ENCODE peak calls at places on chromosomes 4 and X, in nine cellular contexts. One of them, this sample, is unnamed.

GRCh38 chr4:114132830-114133229 is 153.4 kb upstream of the ARSJ start:
- DNase-seq in fibroblast of lung: no peak
- DNase-seq in Calu3: no peak
- DNase-seq in ovary: no peak
- DNase-seq in RWPE1: no peak
- DNase-seq in fibroblast of mammary gland: peak
- DNase-seq in CD4-positive, alpha-beta T cell: no peak
- DNase-seq in HCT116: no peak
- DNase-seq in fibroblast of pulmonary artery: peak
- DNase-seq in this sample: no peak

GRCh38 chr4:42806436-42806835 is 86.1 kb upstream of the GRXCR1 start:
- DNase-seq in fibroblast of lung: no peak
- DNase-seq in Calu3: no peak
- DNase-seq in ovary: no peak
- DNase-seq in RWPE1: no peak
- DNase-seq in fibroblast of mammary gland: no peak
- DNase-seq in CD4-positive, alpha-beta T cell: no peak
- DNase-seq in HCT116: no peak
- DNase-seq in fibroblast of pulmonary artery: no peak
- DNase-seq in this sample: no peak

GRCh38 chr4:114924311-114924710 is 189.1 kb downstream of the NDST4 start:
- DNase-seq in fibroblast of lung: no peak
- DNase-seq in Calu3: no peak
- DNase-seq in ovary: no peak
- DNase-seq in RWPE1: no peak
- DNase-seq in fibroblast of mammary gland: no peak
- DNase-seq in CD4-positive, alpha-beta T cell: no peak
- DNase-seq in HCT116: no peak
- DNase-seq in fibroblast of pulmonary artery: no peak
- DNase-seq in this sample: no peak

GRCh38 chr4:8278009-8278395 is 8.4 kb downstream of the HTRA3 start:
- DNase-seq in fibroblast of lung: peak
- DNase-seq in Calu3: no peak
- DNase-seq in ovary: no peak
- DNase-seq in RWPE1: no peak
- DNase-seq in fibroblast of mammary gland: peak
- DNase-seq in CD4-positive, alpha-beta T cell: no peak
- DNase-seq in HCT116: no peak
- DNase-seq in fibroblast of pulmonary artery: peak
- DNase-seq in this sample: no peak

GRCh38 chr4:135418353-135418752 is 1216.8 kb upstream of the PABPC4L start:
- DNase-seq in fibroblast of lung: peak
- DNase-seq in Calu3: no peak
- DNase-seq in ovary: no peak
- DNase-seq in RWPE1: peak
- DNase-seq in fibroblast of mammary gland: no peak
- DNase-seq in CD4-positive, alpha-beta T cell: no peak
- DNase-seq in HCT116: peak
- DNase-seq in fibroblast of pulmonary artery: peak
- DNase-seq in this sample: no peak

GRCh38 chr4:139557506-139558110 is 1.6 kb upstream of the SETD7 start:
- DNase-seq in fibroblast of lung: no peak
- DNase-seq in Calu3: no peak
- DNase-seq in ovary: peak
- DNase-seq in RWPE1: no peak
- DNase-seq in fibroblast of mammary gland: no peak
- DNase-seq in CD4-positive, alpha-beta T cell: no peak
- DNase-seq in HCT116: no peak
- DNase-seq in fibroblast of pulmonary artery: no peak
- DNase-seq in this sample: no peak

GRCh38 chr4:185535818-185536729 is 767 bp upstream of the PDLIM3 start:
- DNase-seq in fibroblast of lung: no peak
- DNase-seq in Calu3: no peak
- DNase-seq in ovary: peak
- DNase-seq in RWPE1: no peak
- DNase-seq in fibroblast of mammary gland: peak
- DNase-seq in CD4-positive, alpha-beta T cell: no peak
- DNase-seq in HCT116: no peak
- DNase-seq in fibroblast of pulmonary artery: peak
- DNase-seq in this sample: no peak

GRCh38 chr4:139951051-139951450 is 202.9 kb downstream of the MAML3 start:
- DNase-seq in fibroblast of lung: no peak
- DNase-seq in Calu3: no peak
- DNase-seq in ovary: no peak
- DNase-seq in RWPE1: no peak
- DNase-seq in fibroblast of mammary gland: peak
- DNase-seq in CD4-positive, alpha-beta T cell: no peak
- DNase-seq in HCT116: no peak
- DNase-seq in fibroblast of pulmonary artery: peak
- DNase-seq in this sample: no peak

GRCh38 chr4:111717916-111718315 is 427.3 kb upstream of the FAM241A start:
- DNase-seq in fibroblast of lung: no peak
- DNase-seq in Calu3: no peak
- DNase-seq in ovary: no peak
- DNase-seq in RWPE1: no peak
- DNase-seq in fibroblast of mammary gland: no peak
- DNase-seq in CD4-positive, alpha-beta T cell: no peak
- DNase-seq in HCT116: no peak
- DNase-seq in fibroblast of pulmonary artery: no peak
- DNase-seq in this sample: no peak

GRCh38 chr4:143375326-143376073 is 38.8 kb downstream of the GAB1 start:
- DNase-seq in fibroblast of lung: peak
- DNase-seq in Calu3: peak
- DNase-seq in ovary: no peak
- DNase-seq in RWPE1: no peak
- DNase-seq in fibroblast of mammary gland: peak
- DNase-seq in CD4-positive, alpha-beta T cell: no peak
- DNase-seq in HCT116: peak
- DNase-seq in fibroblast of pulmonary artery: peak
- DNase-seq in this sample: peak

GRCh38 chrX:107654778-107655761 is 26.8 kb downstream of the PRPS1 start:
- DNase-seq in fibroblast of lung: peak
- DNase-seq in Calu3: peak
- DNase-seq in ovary: peak
- DNase-seq in RWPE1: peak
- DNase-seq in fibroblast of mammary gland: peak
- DNase-seq in CD4-positive, alpha-beta T cell: peak
- DNase-seq in HCT116: peak
- DNase-seq in fibroblast of pulmonary artery: peak
- DNase-seq in this sample: peak

GRCh38 chr4:117400039-117400835 is 314.9 kb upstream of the TRAM1L1 start:
- DNase-seq in fibroblast of lung: peak
- DNase-seq in Calu3: no peak
- DNase-seq in ovary: no peak
- DNase-seq in RWPE1: peak
- DNase-seq in fibroblast of mammary gland: peak
- DNase-seq in CD4-positive, alpha-beta T cell: no peak
- DNase-seq in HCT116: peak
- DNase-seq in fibroblast of pulmonary artery: peak
- DNase-seq in this sample: no peak

GRCh38 chrX:153519569-153520285 is 2.3 kb downstream of the ATP2B3 start:
- DNase-seq in fibroblast of lung: peak
- DNase-seq in Calu3: no peak
- DNase-seq in ovary: no peak
- DNase-seq in RWPE1: peak
- DNase-seq in fibroblast of mammary gland: peak
- DNase-seq in CD4-positive, alpha-beta T cell: no peak
- DNase-seq in HCT116: no peak
- DNase-seq in fibroblast of pulmonary artery: peak
- DNase-seq in this sample: no peak

GRCh38 chr4:42302348-42302747 is 94.9 kb upstream of the SHISA3 start:
- DNase-seq in fibroblast of lung: peak
- DNase-seq in Calu3: peak
- DNase-seq in ovary: no peak
- DNase-seq in RWPE1: peak
- DNase-seq in fibroblast of mammary gland: peak
- DNase-seq in CD4-positive, alpha-beta T cell: no peak
- DNase-seq in HCT116: peak
- DNase-seq in fibroblast of pulmonary artery: peak
- DNase-seq in this sample: peak

GRCh38 chr4:143286733-143287570 is 49.7 kb upstream of the GAB1 start:
- DNase-seq in fibroblast of lung: peak
- DNase-seq in Calu3: no peak
- DNase-seq in ovary: no peak
- DNase-seq in RWPE1: peak
- DNase-seq in fibroblast of mammary gland: peak
- DNase-seq in CD4-positive, alpha-beta T cell: no peak
- DNase-seq in HCT116: no peak
- DNase-seq in fibroblast of pulmonary artery: peak
- DNase-seq in this sample: no peak

GRCh38 chr4:187090401-187090800 is 366.7 kb upstream of the FAT1 start:
- DNase-seq in fibroblast of lung: no peak
- DNase-seq in Calu3: no peak
- DNase-seq in ovary: no peak
- DNase-seq in RWPE1: no peak
- DNase-seq in fibroblast of mammary gland: no peak
- DNase-seq in CD4-positive, alpha-beta T cell: no peak
- DNase-seq in HCT116: no peak
- DNase-seq in fibroblast of pulmonary artery: no peak
- DNase-seq in this sample: no peak

DNA sequence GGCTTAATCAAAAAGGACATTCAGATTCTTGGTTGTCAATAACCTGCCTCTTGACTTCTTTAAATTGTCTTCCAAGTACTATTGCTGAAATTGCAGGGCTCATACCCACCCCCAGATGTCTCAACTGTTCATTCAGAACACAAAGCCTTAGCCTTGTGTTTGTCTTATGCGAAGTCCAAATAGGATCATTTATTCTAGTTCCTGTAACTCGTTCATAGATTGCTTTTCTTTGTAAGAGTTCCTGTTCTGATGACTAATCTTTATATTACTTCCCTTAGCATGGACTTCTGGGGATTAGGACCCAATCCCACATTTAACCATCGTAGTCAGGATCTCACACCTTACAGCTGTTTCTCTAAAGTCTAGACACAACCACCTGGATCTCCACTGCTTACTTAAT is 226.0 kb downstream of the VEGFC start:
- DNase-seq in fibroblast of lung: no peak
- DNase-seq in Calu3: no peak
- DNase-seq in ovary: no peak
- DNase-seq in RWPE1: no peak
- DNase-seq in fibroblast of mammary gland: no peak
- DNase-seq in CD4-positive, alpha-beta T cell: no peak
- DNase-seq in HCT116: no peak
- DNase-seq in fibroblast of pulmonary artery: peak
- DNase-seq in this sample: no peak
- TF ChIP-seq CTCF in fibroblast of lung: no peak
- TF ChIP-seq CTCF in Calu3: no peak
- TF ChIP-seq CTCF in ovary: no peak
- TF ChIP-seq CTCF in RWPE1: no peak
- TF ChIP-seq CTCF in fibroblast of mammary gland: no peak
- TF ChIP-seq CTCF in CD4-positive, alpha-beta T cell: no peak
- TF ChIP-seq CTCF in HCT116: no peak
- TF ChIP-seq CTCF in fibroblast of pulmonary artery: no peak
- TF ChIP-seq CTCF in this sample: no peak

GRCh38 chr4:77376788-77377460 is 219.9 kb downstream of the CCNG2 start:
- DNase-seq in fibroblast of lung: no peak
- DNase-seq in Calu3: no peak
- DNase-seq in ovary: no peak
- DNase-seq in RWPE1: no peak
- DNase-seq in fibroblast of mammary gland: no peak
- DNase-seq in CD4-positive, alpha-beta T cell: no peak
- DNase-seq in HCT116: no peak
- DNase-seq in fibroblast of pulmonary artery: no peak
- DNase-seq in this sample: no peak
- TF ChIP-seq CTCF in fibroblast of lung: no peak
- TF ChIP-seq CTCF in Calu3: no peak
- TF ChIP-seq CTCF in ovary: no peak
- TF ChIP-seq CTCF in RWPE1: no peak
- TF ChIP-seq CTCF in fibroblast of mammary gland: no peak
- TF ChIP-seq CTCF in CD4-positive, alpha-beta T cell: no peak
- TF ChIP-seq CTCF in HCT116: no peak
- TF ChIP-seq CTCF in fibroblast of pulmonary artery: no peak
- TF ChIP-seq CTCF in this sample: no peak

GRCh38 chrX:139203681-139204575 is 326.6 kb upstream of the F9 start:
- DNase-seq in fibroblast of lung: no peak
- DNase-seq in Calu3: no peak
- DNase-seq in ovary: peak
- DNase-seq in RWPE1: no peak
- DNase-seq in fibroblast of mammary gland: peak
- DNase-seq in CD4-positive, alpha-beta T cell: no peak
- DNase-seq in HCT116: no peak
- DNase-seq in fibroblast of pulmonary artery: no peak
- DNase-seq in this sample: peak
- TF ChIP-seq CTCF in fibroblast of lung: no peak
- TF ChIP-seq CTCF in Calu3: no peak
- TF ChIP-seq CTCF in ovary: no peak
- TF ChIP-seq CTCF in RWPE1: no peak
- TF ChIP-seq CTCF in fibroblast of mammary gland: no peak
- TF ChIP-seq CTCF in CD4-positive, alpha-beta T cell: no peak
- TF ChIP-seq CTCF in HCT116: no peak
- TF ChIP-seq CTCF in fibroblast of pulmonary artery: no peak
- TF ChIP-seq CTCF in this sample: no peak

GRCh38 chr4:119692001-119692400 is 63.4 kb upstream of the PDE5A start:
- DNase-seq in fibroblast of lung: peak
- DNase-seq in Calu3: no peak
- DNase-seq in ovary: no peak
- DNase-seq in RWPE1: no peak
- DNase-seq in fibroblast of mammary gland: peak
- DNase-seq in CD4-positive, alpha-beta T cell: no peak
- DNase-seq in HCT116: no peak
- DNase-seq in fibroblast of pulmonary artery: no peak
- DNase-seq in this sample: no peak
- TF ChIP-seq CTCF in fibroblast of lung: peak
- TF ChIP-seq CTCF in Calu3: no peak
- TF ChIP-seq CTCF in ovary: no peak
- TF ChIP-seq CTCF in RWPE1: no peak
- TF ChIP-seq CTCF in fibroblast of mammary gland: peak
- TF ChIP-seq CTCF in CD4-positive, alpha-beta T cell: no peak
- TF ChIP-seq CTCF in HCT116: no peak
- TF ChIP-seq CTCF in fibroblast of pulmonary artery: no peak
- TF ChIP-seq CTCF in this sample: no peak

GRCh38 chrX:96004386-96004785 is 680.3 kb upstream of the DIAPH2 start:
- DNase-seq in fibroblast of lung: peak
- DNase-seq in Calu3: no peak
- DNase-seq in ovary: no peak
- DNase-seq in RWPE1: peak
- DNase-seq in fibroblast of mammary gland: peak
- DNase-seq in CD4-positive, alpha-beta T cell: no peak
- DNase-seq in HCT116: no peak
- DNase-seq in fibroblast of pulmonary artery: peak
- DNase-seq in this sample: no peak
- TF ChIP-seq CTCF in fibroblast of lung: no peak
- TF ChIP-seq CTCF in Calu3: no peak
- TF ChIP-seq CTCF in ovary: no peak
- TF ChIP-seq CTCF in RWPE1: no peak
- TF ChIP-seq CTCF in fibroblast of mammary gland: no peak
- TF ChIP-seq CTCF in CD4-positive, alpha-beta T cell: no peak
- TF ChIP-seq CTCF in HCT116: no peak
- TF ChIP-seq CTCF in fibroblast of pulmonary artery: no peak
- TF ChIP-seq CTCF in this sample: no peak

GRCh38 chr4:124322234-124322831 is 390.2 kb downstream of the ANKRD50 start:
- DNase-seq in fibroblast of lung: peak
- DNase-seq in Calu3: no peak
- DNase-seq in ovary: no peak
- DNase-seq in RWPE1: peak
- DNase-seq in fibroblast of mammary gland: peak
- DNase-seq in CD4-positive, alpha-beta T cell: no peak
- DNase-seq in HCT116: peak
- DNase-seq in fibroblast of pulmonary artery: peak
- DNase-seq in this sample: no peak
- TF ChIP-seq CTCF in fibroblast of lung: peak
- TF ChIP-seq CTCF in Calu3: no peak
- TF ChIP-seq CTCF in ovary: peak
- TF ChIP-seq CTCF in RWPE1: peak
- TF ChIP-seq CTCF in fibroblast of mammary gland: peak
- TF ChIP-seq CTCF in CD4-positive, alpha-beta T cell: peak
- TF ChIP-seq CTCF in HCT116: peak
- TF ChIP-seq CTCF in fibroblast of pulmonary artery: peak
- TF ChIP-seq CTCF in this sample: peak

This sample was measured in endothelial cell.